ENCODE peak calls at places on chromosomes 13 and 19, in ten cellular contexts. O is ascending aorta; K is fibroblast of pulmonary artery; X is CD8-positive, alpha-beta T cell; T is pancreas; C is AG10803; B is cardiac fibroblast; H is HFF-Myc; S is tibial nerve; V is endodermal cell. Q is an unnamed sample.

GRCh38 chr13:113182046-113182445 is 23.6 kb downstream of the PROZ start:
- DNase-seq in H (no peak), S (no peak), C (no peak), V (no peak), B (peak), T (no peak), X (no peak), O (no peak), K (no peak), Q (no peak)

GRCh38 chr13:73411067-73411809 is 352.4 kb downstream of the KLF5 start:
- DNase-seq in C (no peak), O (no peak), B (no peak), K (no peak), S (no peak), V (no peak), H (no peak), X (no peak), T (no peak), Q (no peak)

GRCh38 chr19:56837892-56838679 is 2.4 kb downstream of the PEG3 start:
- DNase-seq in T (peak), K (peak), O (peak), S (peak), V (no peak), X (no peak), B (peak), C (no peak), H (no peak), Q (peak)

GRCh38 chr19:38263696-38264485 is 482 bp upstream of the SPINT2 start:
- DNase-seq in X (peak), S (no peak), C (peak), K (peak), V (peak), B (peak), O (peak), H (no peak), T (peak), Q (peak)

GRCh38 chr13:71869274-71869673 is 2.3 kb upstream of the DACH1 start:
- DNase-seq in K (no peak), X (no peak), T (no peak), B (no peak), H (no peak), S (no peak), O (no peak), V (no peak), C (no peak), Q (no peak)

GRCh38 chr13:21734961-21735360 is 64.1 kb downstream of the FGF9 start:
- DNase-seq in S (no peak), T (no peak), X (no peak), O (no peak), V (no peak), C (no peak), B (no peak), K (no peak), H (no peak), Q (no peak)

GRCh38 chr13:23678768-23679167 is 108.6 kb downstream of the TNFRSF19 start:
- DNase-seq in O (no peak), K (no peak), X (no peak), V (no peak), B (no peak), S (no peak), H (no peak), C (peak), T (no peak), Q (no peak)

GRCh38 chr19:4083677-4084546 is 17.2 kb upstream of the ZBTB7A start:
- DNase-seq in H (no peak), C (no peak), T (no peak), S (no peak), O (no peak), B (no peak), K (no peak), X (peak), V (no peak), Q (peak)

GRCh38 chr19:6226444-6227155 is 53.2 kb downstream of the MLLT1 start:
- DNase-seq in S (no peak), C (no peak), O (no peak), B (no peak), H (no peak), T (peak), K (no peak), X (no peak), V (no peak), Q (no peak)
- H3K4me3 ChIP-seq in S (no peak), C (no peak), O (no peak), B (no peak), H (no peak), T (no peak), K (no peak), X (no peak), V (no peak), Q (no peak)

GRCh38 chr19:21602105-21602658 is 96.8 kb downstream of the ZNF429 start:
- DNase-seq in X (no peak), B (no peak), O (no peak), T (no peak), V (no peak), K (no peak), H (no peak), C (no peak), S (no peak), Q (no peak)

GRCh38 chr19:21604351-21604926 is 99.0 kb downstream of the ZNF429 start:
- DNase-seq in K (no peak), H (no peak), O (no peak), T (no peak), V (peak), C (peak), X (no peak), B (peak), S (no peak), Q (no peak)

GRCh38 chr19:21604941-21605548 is 99.6 kb downstream of the ZNF429 start:
- DNase-seq in B (peak), O (no peak), C (no peak), K (no peak), S (no peak), X (no peak), V (no peak), T (no peak), H (no peak), Q (no peak)

GRCh38 chr19:21607453-21607852 is 102.1 kb downstream of the ZNF429 start:
- DNase-seq in B (no peak), T (no peak), V (no peak), H (no peak), K (no peak), S (no peak), C (no peak), X (no peak), O (no peak), Q (no peak)

DNA sequence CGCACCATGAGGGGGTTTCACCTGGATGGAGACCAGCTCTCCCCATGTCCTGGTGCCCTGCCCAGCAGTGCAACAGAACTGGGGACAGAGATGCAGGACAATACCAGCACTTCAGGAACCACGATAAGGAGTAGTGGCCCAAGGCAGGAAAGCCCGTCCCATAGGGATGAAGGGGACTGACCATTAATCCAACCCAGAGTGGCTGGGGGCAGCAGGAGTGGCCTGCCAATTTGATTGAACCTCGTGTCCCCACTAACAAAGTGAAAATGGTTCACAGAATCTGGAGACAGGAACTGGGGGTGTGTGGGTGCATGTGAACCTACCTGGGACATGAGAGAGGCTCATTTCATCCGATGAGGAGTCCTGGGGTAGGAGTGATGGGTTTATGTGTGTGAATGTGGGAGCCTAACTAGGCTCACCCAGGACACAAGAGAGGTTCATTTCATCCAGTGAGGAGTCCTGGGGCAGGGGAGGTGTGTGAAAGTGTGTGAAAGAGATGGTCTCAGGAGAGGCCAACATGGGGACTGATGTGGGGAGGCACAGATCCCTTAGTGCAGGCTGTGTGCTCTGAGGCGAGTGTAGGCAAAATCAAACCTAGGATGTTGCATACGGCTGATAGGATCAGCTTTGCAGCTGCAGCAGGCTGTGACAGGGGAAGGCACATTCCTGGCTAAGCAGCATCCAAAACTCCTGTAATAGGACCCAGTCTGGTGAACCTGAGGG is 98.2 kb downstream of the ZNF429 start:
- DNase-seq in V (no peak), T (no peak), B (no peak), H (no peak), X (no peak), S (no peak), K (no peak), C (no peak), O (no peak), Q (no peak)
- H3K4me3 ChIP-seq in V (no peak), T (peak), B (no peak), H (no peak), X (peak), S (peak), K (no peak), C (peak), O (peak), Q (no peak)

GRCh38 chr19:51783373-51783772 is 11.6 kb upstream of the FPR3 start:
- DNase-seq in K (peak), B (peak), C (peak), O (no peak), S (no peak), X (no peak), H (no peak), T (no peak), V (peak), Q (no peak)

GRCh38 chr19:51779703-51780102 is 15.3 kb upstream of the FPR3 start:
- DNase-seq in X (no peak), T (no peak), K (no peak), B (no peak), V (no peak), H (no peak), S (no peak), O (no peak), C (no peak), Q (no peak)

GRCh38 chr19:51772977-51773376 is 12.0 kb downstream of the FPR2 start:
- DNase-seq in O (no peak), V (no peak), B (no peak), T (no peak), K (no peak), H (no peak), X (no peak), C (no peak), S (no peak), Q (no peak)

DNA sequence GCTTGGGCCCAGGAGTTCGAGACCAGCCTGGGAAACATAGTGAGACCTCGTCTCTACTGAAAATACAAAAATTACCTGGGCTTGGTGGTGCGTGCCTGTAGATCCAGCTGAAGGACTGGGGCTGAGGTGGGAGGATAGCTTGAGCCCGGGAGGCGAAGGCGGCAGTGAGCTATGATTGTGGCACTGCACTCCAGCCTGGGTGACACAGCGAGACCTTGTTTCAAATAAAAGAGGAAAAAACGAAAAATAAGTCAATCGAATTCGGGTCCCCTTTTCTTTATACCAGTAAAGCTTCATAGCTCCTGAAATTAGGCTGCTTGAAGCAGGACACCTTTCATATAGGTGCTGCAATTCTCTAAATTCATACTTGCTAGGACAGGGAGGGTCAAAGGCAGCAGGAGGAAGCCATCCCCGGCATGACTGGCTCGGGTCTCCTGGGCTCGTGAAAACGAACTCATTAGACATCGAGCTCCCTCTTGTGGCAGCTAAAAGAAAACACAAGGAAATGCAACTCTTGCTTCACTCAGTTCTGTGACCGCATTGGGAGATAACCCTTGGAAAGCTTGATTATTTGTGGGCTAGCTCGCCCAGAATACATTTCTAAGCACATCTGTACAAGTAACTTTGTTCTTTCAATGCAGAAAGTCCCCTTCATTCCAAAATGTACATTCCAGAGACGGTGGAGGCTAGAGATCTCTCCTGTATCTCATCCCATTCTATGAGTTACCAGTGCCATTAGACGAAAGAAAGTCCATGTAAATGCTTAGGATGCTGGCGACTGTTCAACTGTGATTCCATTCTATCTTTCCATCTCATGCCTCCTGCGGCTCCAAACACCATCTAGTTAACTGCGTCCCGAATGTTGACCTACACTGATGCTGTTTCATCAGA is 16.8 kb downstream of the FPR2 start:
- DNase-seq in V (peak), K (peak), X (peak), O (peak), T (peak), B (peak), H (peak), C (peak), S (peak), Q (peak)
- H3K4me3 ChIP-seq in V (no peak), K (no peak), X (no peak), O (no peak), T (no peak), B (no peak), H (no peak), C (no peak), S (no peak), Q (no peak)

DNA sequence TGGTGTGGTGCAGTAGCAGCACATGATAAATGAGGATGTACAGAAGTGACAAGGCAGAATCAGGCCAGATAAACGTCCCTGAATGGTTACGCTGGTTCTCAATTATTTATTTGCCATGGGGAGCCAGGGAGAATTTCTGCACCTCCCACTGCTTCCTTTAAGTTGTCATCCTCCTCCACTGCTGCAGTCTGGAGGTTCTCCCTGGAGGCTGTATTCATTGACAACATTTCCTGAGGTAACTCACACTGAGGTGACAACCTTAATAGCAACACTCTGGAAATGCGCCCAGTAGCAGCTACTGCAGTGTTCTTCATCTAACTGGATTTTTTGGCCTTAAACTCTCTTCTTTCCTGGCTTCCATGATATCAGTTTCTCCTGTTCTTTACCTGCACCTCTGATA is 308.9 kb upstream of the SLITRK1 start:
- DNase-seq in V (no peak), X (no peak), T (no peak), B (no peak), H (no peak), C (no peak), K (peak), S (no peak), O (no peak), Q (no peak)
- H3K4me3 ChIP-seq in V (no peak), X (no peak), T (no peak), B (no peak), H (no peak), C (no peak), K (no peak), S (no peak), O (no peak), Q (no peak)

DNA sequence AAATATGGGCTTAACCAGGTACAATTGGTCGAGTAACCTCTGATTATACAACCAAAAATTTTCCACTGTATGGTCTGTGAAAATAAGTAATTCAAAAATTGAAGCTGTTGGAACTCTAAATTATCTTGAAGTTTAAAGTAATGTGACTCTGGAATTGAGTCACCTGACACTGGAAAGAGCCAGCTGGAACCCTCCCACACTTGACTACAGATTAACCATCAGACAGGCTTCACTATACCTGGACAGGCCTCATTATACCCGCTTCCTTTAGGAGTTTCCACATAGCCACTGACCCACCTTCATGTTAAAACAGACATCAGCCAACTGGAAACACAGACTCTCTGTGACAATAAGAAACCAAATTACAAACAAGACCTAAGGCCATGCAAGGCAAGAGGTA is 1.3 kb downstream of the ZNF433 start:
- DNase-seq in C (no peak), X (no peak), K (no peak), H (no peak), B (peak), S (no peak), O (no peak), V (no peak), T (no peak), Q (no peak)
- H3K4me3 ChIP-seq in C (peak), X (no peak), K (peak), H (no peak), B (peak), S (no peak), O (peak), V (peak), T (peak), Q (peak)

DNA sequence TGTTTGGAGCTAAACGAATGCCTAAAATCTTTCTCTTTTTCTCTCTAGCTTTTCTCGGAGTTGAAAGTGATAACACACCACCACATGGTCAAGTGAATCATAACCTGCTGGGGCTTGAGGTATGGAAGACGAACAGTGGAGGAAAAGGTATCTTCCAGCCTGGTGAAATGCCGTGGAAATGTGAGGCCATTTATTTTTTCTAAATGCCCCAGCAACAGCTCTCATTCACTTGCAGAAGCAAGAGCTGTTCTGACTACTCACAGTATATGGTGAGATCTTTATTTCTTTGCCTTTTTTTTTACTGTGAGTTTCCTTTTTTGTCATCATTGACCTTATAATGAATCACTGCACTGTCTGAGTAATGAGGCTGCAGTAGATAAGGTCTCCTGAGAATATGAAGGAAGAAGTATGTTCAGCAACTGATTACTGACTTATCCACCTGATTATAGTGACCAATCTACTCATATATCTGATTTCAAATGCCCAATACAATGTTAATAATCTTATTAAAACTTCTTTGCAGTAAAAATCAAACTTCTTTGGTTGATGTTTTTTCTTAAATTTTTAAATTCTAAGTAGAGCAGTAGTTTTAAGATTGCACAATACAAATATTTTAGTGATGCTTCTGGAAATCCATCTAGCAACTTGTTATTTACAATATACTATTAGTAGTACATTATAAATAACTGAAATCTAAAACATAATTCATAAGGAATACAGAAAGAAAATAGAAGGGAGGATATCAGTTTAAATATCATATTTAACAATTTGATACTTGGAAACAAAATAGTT is 569.9 kb downstream of the PCDH9 start:
- DNase-seq in V (no peak), B (peak), X (no peak), K (peak), H (no peak), O (no peak), S (no peak), T (no peak), C (peak), Q (no peak)
- H3K4me3 ChIP-seq in V (no peak), B (peak), X (no peak), K (peak), H (no peak), O (no peak), S (no peak), T (no peak), C (no peak), Q (no peak)

GRCh38 chr13:51148952-51149573 is 38.0 kb upstream of the C13orf42 start:
- DNase-seq in K (peak), O (no peak), C (peak), S (peak), T (no peak), V (peak), H (no peak), B (peak), X (no peak), Q (no peak)
- H3K4me3 ChIP-seq in K (no peak), O (no peak), C (no peak), S (no peak), T (no peak), V (peak), H (no peak), B (no peak), X (no peak), Q (no peak)

GRCh38 chr19:15430526-15431120 is 11.8 kb upstream of the AKAP8L start:
- DNase-seq in K (no peak), H (no peak), S (no peak), V (no peak), B (no peak), O (no peak), T (no peak), C (no peak), X (no peak), Q (no peak)
- H3K4me3 ChIP-seq in K (peak), H (peak), S (peak), V (peak), B (peak), O (peak), T (no peak), C (peak), X (no peak), Q (no peak)

DNA sequence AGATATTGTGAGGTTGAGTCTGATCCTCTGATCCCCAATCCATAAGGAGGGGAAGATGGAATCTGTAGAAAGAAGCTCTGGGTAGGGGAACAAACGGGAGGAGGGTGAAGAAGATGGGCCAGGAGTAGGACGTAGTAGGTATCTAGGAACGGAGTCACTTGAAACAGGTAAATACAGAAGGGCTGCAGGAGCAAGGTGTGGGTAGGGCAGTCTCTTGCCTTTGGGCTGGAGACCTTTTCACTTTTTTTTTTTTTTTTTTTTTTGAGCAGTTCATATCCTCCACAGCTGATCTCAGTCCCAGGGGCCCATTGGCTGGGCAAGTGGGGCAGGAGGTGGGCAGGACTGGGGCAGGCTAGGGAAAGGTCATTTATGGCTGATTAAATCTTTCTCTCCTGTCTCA is 1.5 kb downstream of the BCKDHA start:
- DNase-seq in O (no peak), V (no peak), B (no peak), C (no peak), T (no peak), H (no peak), S (no peak), K (no peak), X (no peak), Q (no peak)
- H3K4me3 ChIP-seq in O (peak), V (peak), B (no peak), C (peak), T (peak), H (peak), S (peak), K (no peak), X (no peak), Q (no peak)

GRCh38 chr19:48139053-48139452 is 28.4 kb upstream of the PLA2G4C start:
- DNase-seq in C (no peak), V (no peak), O (no peak), X (no peak), H (no peak), B (no peak), S (no peak), T (no peak), K (no peak), Q (no peak)
- H3K4me3 ChIP-seq in C (no peak), V (no peak), O (no peak), X (no peak), H (no peak), B (no peak), S (no peak), T (no peak), K (no peak), Q (no peak)